ENCODE peak calls at places on chromosomes 4 and X, in six cellular contexts. One of them, this sample, is unnamed.

GRCh38 chrX:151098996-151099395 is 77.4 kb upstream of the GPR50 start:
- ATAC-seq in HepG2: no peak
- ATAC-seq in pancreas: peak
- ATAC-seq in lung: no peak
- ATAC-seq in upper lobe of right lung: no peak
- ATAC-seq in psoas muscle: no peak
- ATAC-seq in this sample: no peak

GRCh38 chr4:80311130-80311529 is 24.4 kb upstream of the CFAP299 start:
- ATAC-seq in HepG2: no peak
- ATAC-seq in pancreas: no peak
- ATAC-seq in lung: no peak
- ATAC-seq in upper lobe of right lung: no peak
- ATAC-seq in psoas muscle: no peak
- ATAC-seq in this sample: no peak

GRCh38 chr4:15765910-15766703 is 12.0 kb upstream of the CD38 start:
- ATAC-seq in HepG2: no peak
- ATAC-seq in pancreas: no peak
- ATAC-seq in lung: peak
- ATAC-seq in upper lobe of right lung: no peak
- ATAC-seq in psoas muscle: no peak
- ATAC-seq in this sample: no peak

GRCh38 chr4:8255698-8256441 is 13.7 kb upstream of the HTRA3 start:
- ATAC-seq in HepG2: no peak
- ATAC-seq in pancreas: no peak
- ATAC-seq in lung: peak
- ATAC-seq in upper lobe of right lung: peak
- ATAC-seq in psoas muscle: peak
- ATAC-seq in this sample: peak

GRCh38 chrX:11462136-11462535 is 168.9 kb downstream of the AMELX start:
- ATAC-seq in HepG2: no peak
- ATAC-seq in pancreas: no peak
- ATAC-seq in lung: no peak
- ATAC-seq in upper lobe of right lung: no peak
- ATAC-seq in psoas muscle: no peak
- ATAC-seq in this sample: no peak

GRCh38 chr4:40221744-40222143 is 24.9 kb downstream of the RHOH start:
- ATAC-seq in HepG2: no peak
- ATAC-seq in pancreas: no peak
- ATAC-seq in lung: no peak
- ATAC-seq in upper lobe of right lung: no peak
- ATAC-seq in psoas muscle: no peak
- ATAC-seq in this sample: no peak

GRCh38 chr4:38055566-38055965 is 95.4 kb downstream of the PTTG2 start:
- ATAC-seq in HepG2: peak
- ATAC-seq in pancreas: no peak
- ATAC-seq in lung: no peak
- ATAC-seq in upper lobe of right lung: peak
- ATAC-seq in psoas muscle: peak
- ATAC-seq in this sample: peak

GRCh38 chr4:179536694-179537093 is 2094.5 kb upstream of the AGA start:
- ATAC-seq in HepG2: no peak
- ATAC-seq in pancreas: no peak
- ATAC-seq in lung: no peak
- ATAC-seq in upper lobe of right lung: no peak
- ATAC-seq in psoas muscle: no peak
- ATAC-seq in this sample: no peak

GRCh38 chr4:54840992-54841768 is 183.4 kb downstream of the KIT start:
- ATAC-seq in HepG2: no peak
- ATAC-seq in pancreas: no peak
- ATAC-seq in lung: no peak
- ATAC-seq in upper lobe of right lung: no peak
- ATAC-seq in psoas muscle: no peak
- ATAC-seq in this sample: no peak

GRCh38 chr4:163702736-163703135 is 208.2 kb downstream of the TMA16 start:
- ATAC-seq in HepG2: no peak
- ATAC-seq in pancreas: no peak
- ATAC-seq in lung: no peak
- ATAC-seq in upper lobe of right lung: no peak
- ATAC-seq in psoas muscle: no peak
- ATAC-seq in this sample: no peak

GRCh38 chrX:29419774-29420553 is 795.4 kb upstream of the MAGEB2 start:
- ATAC-seq in HepG2: no peak
- ATAC-seq in pancreas: peak
- ATAC-seq in lung: no peak
- ATAC-seq in upper lobe of right lung: no peak
- ATAC-seq in psoas muscle: no peak
- ATAC-seq in this sample: no peak

GRCh38 chrX:101602077-101602476 is 15.7 kb downstream of the ARMCX6 start:
- ATAC-seq in HepG2: no peak
- ATAC-seq in pancreas: no peak
- ATAC-seq in lung: no peak
- ATAC-seq in upper lobe of right lung: no peak
- ATAC-seq in psoas muscle: no peak
- ATAC-seq in this sample: no peak

GRCh38 chr4:185227131-185227551 is 17.7 kb downstream of the SNX25 start:
- ATAC-seq in HepG2: peak
- ATAC-seq in pancreas: peak
- ATAC-seq in lung: no peak
- ATAC-seq in upper lobe of right lung: peak
- ATAC-seq in psoas muscle: peak
- ATAC-seq in this sample: peak

GRCh38 chrX:150680974-150681373 is 12.2 kb upstream of the MTMR1 start:
- ATAC-seq in HepG2: peak
- ATAC-seq in pancreas: peak
- ATAC-seq in lung: no peak
- ATAC-seq in upper lobe of right lung: peak
- ATAC-seq in psoas muscle: no peak
- ATAC-seq in this sample: peak

GRCh38 chrX:109352121-109352556 is 129.7 kb downstream of the GUCY2F start:
- ATAC-seq in HepG2: peak
- ATAC-seq in pancreas: peak
- ATAC-seq in lung: no peak
- ATAC-seq in upper lobe of right lung: peak
- ATAC-seq in psoas muscle: no peak
- ATAC-seq in this sample: peak

GRCh38 chr4:165248102-165248501 is 40.7 kb downstream of the KLHL2 start:
- ATAC-seq in HepG2: no peak
- ATAC-seq in pancreas: peak
- ATAC-seq in lung: peak
- ATAC-seq in upper lobe of right lung: peak
- ATAC-seq in psoas muscle: no peak
- ATAC-seq in this sample: no peak

GRCh38 chrX:3548743-3549441 is 164.6 kb downstream of the PRKX start:
- ATAC-seq in HepG2: no peak
- ATAC-seq in pancreas: peak
- ATAC-seq in lung: peak
- ATAC-seq in upper lobe of right lung: peak
- ATAC-seq in psoas muscle: no peak
- ATAC-seq in this sample: peak

GRCh38 chr4:3285558-3286334 is 7.1 kb upstream of the RGS12 start:
- ATAC-seq in HepG2: peak
- ATAC-seq in pancreas: peak
- ATAC-seq in lung: no peak
- ATAC-seq in upper lobe of right lung: peak
- ATAC-seq in psoas muscle: peak
- ATAC-seq in this sample: no peak

GRCh38 chr4:8277356-8278008 is 7.9 kb downstream of the HTRA3 start:
- ATAC-seq in HepG2: no peak
- ATAC-seq in pancreas: no peak
- ATAC-seq in lung: no peak
- ATAC-seq in upper lobe of right lung: no peak
- ATAC-seq in psoas muscle: no peak
- ATAC-seq in this sample: no peak

GRCh38 chrX:125152011-125152410 is 167.7 kb upstream of the TEX13C start:
- ATAC-seq in HepG2: no peak
- ATAC-seq in pancreas: no peak
- ATAC-seq in lung: no peak
- ATAC-seq in upper lobe of right lung: no peak
- ATAC-seq in psoas muscle: no peak
- ATAC-seq in this sample: no peak

GRCh38 chr4:52873861-52874343 is 11.8 kb downstream of the RASL11B start:
- ATAC-seq in HepG2: no peak
- ATAC-seq in pancreas: peak
- ATAC-seq in lung: peak
- ATAC-seq in upper lobe of right lung: peak
- ATAC-seq in psoas muscle: peak
- ATAC-seq in this sample: no peak

GRCh38 chrX:39626749-39627148 is 471.0 kb downstream of the BCOR start:
- ATAC-seq in HepG2: no peak
- ATAC-seq in pancreas: no peak
- ATAC-seq in lung: no peak
- ATAC-seq in upper lobe of right lung: no peak
- ATAC-seq in psoas muscle: no peak
- ATAC-seq in this sample: no peak

GRCh38 chrX:56233100-56233499 is 944 bp downstream of the KLF8 start:
- ATAC-seq in HepG2: no peak
- ATAC-seq in pancreas: peak
- ATAC-seq in lung: no peak
- ATAC-seq in upper lobe of right lung: peak
- ATAC-seq in psoas muscle: peak
- ATAC-seq in this sample: peak

GRCh38 chr4:14862881-14863280 is 139.4 kb upstream of the CPEB2 start:
- ATAC-seq in HepG2: no peak
- ATAC-seq in pancreas: no peak
- ATAC-seq in lung: no peak
- ATAC-seq in upper lobe of right lung: no peak
- ATAC-seq in psoas muscle: peak
- ATAC-seq in this sample: no peak

GRCh38 chr4:121876976-121877773 is 6.9 kb upstream of the BBS7 start:
- ATAC-seq in HepG2: no peak
- ATAC-seq in pancreas: no peak
- ATAC-seq in lung: no peak
- ATAC-seq in upper lobe of right lung: no peak
- ATAC-seq in psoas muscle: no peak
- ATAC-seq in this sample: no peak

GRCh38 chrX:74262472-74263209 is 41.3 kb upstream of the ZCCHC13 start:
- ATAC-seq in HepG2: no peak
- ATAC-seq in pancreas: no peak
- ATAC-seq in lung: no peak
- ATAC-seq in upper lobe of right lung: no peak
- ATAC-seq in psoas muscle: no peak
- ATAC-seq in this sample: no peak

GRCh38 chrX:69027181-69028005 is 137.9 kb downstream of the PJA1 start:
- ATAC-seq in HepG2: peak
- ATAC-seq in pancreas: peak
- ATAC-seq in lung: no peak
- ATAC-seq in upper lobe of right lung: peak
- ATAC-seq in psoas muscle: no peak
- ATAC-seq in this sample: no peak

GRCh38 chr4:73673286-73673685 is 53.0 kb upstream of the RASSF6 start:
- ATAC-seq in HepG2: no peak
- ATAC-seq in pancreas: peak
- ATAC-seq in lung: no peak
- ATAC-seq in upper lobe of right lung: no peak
- ATAC-seq in psoas muscle: no peak
- ATAC-seq in this sample: no peak

GRCh38 chr4:13511101-13511500 is 27.0 kb upstream of the RAB28 start:
- ATAC-seq in HepG2: no peak
- ATAC-seq in pancreas: no peak
- ATAC-seq in lung: no peak
- ATAC-seq in upper lobe of right lung: no peak
- ATAC-seq in psoas muscle: no peak
- ATAC-seq in this sample: no peak

GRCh38 chr4:70277121-70277520 is 34.7 kb downstream of the CSN3 start:
- ATAC-seq in HepG2: no peak
- ATAC-seq in pancreas: no peak
- ATAC-seq in lung: no peak
- ATAC-seq in upper lobe of right lung: no peak
- ATAC-seq in psoas muscle: no peak
- ATAC-seq in this sample: no peak

GRCh38 chr4:168516841-168517240 is 20.0 kb downstream of the PALLD start:
- ATAC-seq in HepG2: no peak
- ATAC-seq in pancreas: peak
- ATAC-seq in lung: no peak
- ATAC-seq in upper lobe of right lung: no peak
- ATAC-seq in psoas muscle: peak
- ATAC-seq in this sample: no peak
- H3K27ac ChIP-seq in HepG2: no peak
- H3K27ac ChIP-seq in pancreas: no peak
- H3K27ac ChIP-seq in lung: no peak
- H3K27ac ChIP-seq in upper lobe of right lung: no peak
- H3K27ac ChIP-seq in psoas muscle: peak
- H3K27ac ChIP-seq in this sample: no peak

DNA sequence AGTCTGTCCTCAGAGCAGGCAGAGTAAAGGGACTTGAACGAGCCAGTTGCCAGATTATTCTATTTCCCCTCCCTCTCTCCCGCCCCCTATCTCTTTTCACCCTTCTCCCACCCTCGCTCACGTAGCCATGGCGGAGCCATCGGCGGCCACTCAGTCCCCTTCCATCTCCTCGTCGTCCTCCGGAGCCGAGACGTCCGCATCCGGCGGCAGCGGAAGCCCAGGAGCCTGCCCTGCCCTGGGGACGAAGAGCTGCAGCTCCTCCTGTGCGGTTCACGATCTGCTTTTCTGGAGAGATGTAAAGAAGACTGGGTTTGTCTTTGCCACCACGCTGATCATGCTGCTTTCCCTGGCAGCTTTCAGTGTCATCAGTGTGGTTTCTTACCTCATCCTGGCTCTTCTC is 106.2 kb upstream of the SMAD1 start:
- ATAC-seq in HepG2: no peak
- ATAC-seq in pancreas: no peak
- ATAC-seq in lung: no peak
- ATAC-seq in upper lobe of right lung: no peak
- ATAC-seq in psoas muscle: no peak
- ATAC-seq in this sample: no peak
- H3K27ac ChIP-seq in HepG2: no peak
- H3K27ac ChIP-seq in pancreas: no peak
- H3K27ac ChIP-seq in lung: no peak
- H3K27ac ChIP-seq in upper lobe of right lung: no peak
- H3K27ac ChIP-seq in psoas muscle: no peak
- H3K27ac ChIP-seq in this sample: no peak

DNA sequence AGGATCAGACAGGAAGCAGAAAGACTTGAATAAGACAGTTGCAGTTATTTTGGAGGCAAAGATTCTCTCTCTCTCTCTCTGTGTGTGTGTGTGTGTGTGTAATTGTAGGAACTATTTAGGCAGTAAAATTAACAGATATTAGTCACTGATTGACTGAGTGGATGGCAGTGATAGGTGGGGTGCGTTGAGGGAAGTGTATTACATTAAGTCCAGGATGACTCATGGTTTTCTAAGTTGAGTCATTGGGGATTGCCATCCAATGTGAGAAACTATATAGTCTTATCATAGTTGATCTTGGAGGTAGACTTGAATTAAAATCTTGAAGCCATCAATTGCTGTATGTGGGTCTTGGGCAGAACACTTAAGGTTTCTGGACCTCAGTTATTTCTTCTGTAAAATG is 75.4 kb downstream of the AR start:
- ATAC-seq in HepG2: no peak
- ATAC-seq in pancreas: no peak
- ATAC-seq in lung: no peak
- ATAC-seq in upper lobe of right lung: no peak
- ATAC-seq in psoas muscle: peak
- ATAC-seq in this sample: no peak
- H3K27ac ChIP-seq in HepG2: no peak
- H3K27ac ChIP-seq in pancreas: no peak
- H3K27ac ChIP-seq in lung: no peak
- H3K27ac ChIP-seq in upper lobe of right lung: no peak
- H3K27ac ChIP-seq in psoas muscle: no peak
- H3K27ac ChIP-seq in this sample: no peak

GRCh38 chr4:158004101-158004500 is 168.7 kb downstream of the GASK1B start:
- ATAC-seq in HepG2: no peak
- ATAC-seq in pancreas: no peak
- ATAC-seq in lung: no peak
- ATAC-seq in upper lobe of right lung: no peak
- ATAC-seq in psoas muscle: no peak
- ATAC-seq in this sample: no peak
- H3K27ac ChIP-seq in HepG2: no peak
- H3K27ac ChIP-seq in pancreas: no peak
- H3K27ac ChIP-seq in lung: no peak
- H3K27ac ChIP-seq in upper lobe of right lung: no peak
- H3K27ac ChIP-seq in psoas muscle: no peak
- H3K27ac ChIP-seq in this sample: no peak

This sample was measured in gastroesophageal sphincter.